ENCODE peak calls at places on chromosomes 2 and 18, in ten cellular contexts. O, Q, I, E, H, Y, L, Z, D and R are unnamed samples.

GRCh38 chr2:65576861-65577601 is 144.6 kb upstream of the SPRED2 start:
- DNase-seq in O (no peak), Q (peak; percentile 94), I (peak; percentile 95), E (peak; percentile 92), H (no peak), Y (peak; percentile 14), L (no peak), Z (no peak), D (no peak), R (no peak)

GRCh38 chr2:98381494-98381893 is 35.2 kb downstream of the CNGA3 start:
- DNase-seq in O (no peak), Q (no peak), I (no peak), E (no peak), H (no peak), Y (no peak), L (no peak), Z (no peak), D (no peak), R (no peak)

GRCh38 chr18:36511791-36512352 is 214.4 kb downstream of the FHOD3 start:
- DNase-seq in O (no peak), Q (no peak), I (no peak), E (peak; percentile 29), H (no peak), Y (no peak), L (no peak), Z (no peak), D (peak; percentile 30), R (no peak)

GRCh38 chr2:236209996-236210395 is 41.8 kb upstream of the GBX2 start:
- DNase-seq in O (no peak), Q (no peak), I (no peak), E (no peak), H (no peak), Y (no peak), L (no peak), Z (no peak), D (no peak), R (no peak)

GRCh38 chr2:217934321-217935131 is 68.3 kb downstream of the TNS1 start:
- DNase-seq in O (peak; percentile 72), Q (peak; percentile 94), I (peak; percentile 96), E (peak; percentile 98), H (no peak), Y (no peak), L (peak; percentile 60), Z (no peak), D (no peak), R (peak; percentile 49)

GRCh38 chr2:221571108-221571390 is 1.1 kb downstream of the EPHA4 start:
- DNase-seq in O (peak; percentile 33), Q (peak; percentile 35), I (peak; percentile 17), E (no peak), H (peak; percentile 19), Y (no peak), L (peak; percentile 38), Z (no peak), D (peak; percentile 21), R (no peak)

GRCh38 chr2:241636182-241636982 is 576 bp downstream of the THAP4 start:
- DNase-seq in O (peak; percentile 62), Q (peak; percentile 49), I (peak; percentile 20), E (peak; percentile 79), H (no peak), Y (peak; percentile 72), L (peak; percentile 46), Z (no peak), D (peak; percentile 70), R (no peak)

GRCh38 chr2:175206866-175207265 is 25.4 kb upstream of the ATP5MC3 start:
- DNase-seq in O (no peak), Q (no peak), I (no peak), E (no peak), H (no peak), Y (no peak), L (no peak), Z (no peak), D (no peak), R (no peak)

GRCh38 chr18:76846217-76846616 is 23.9 kb downstream of the ZNF236 start:
- DNase-seq in O (no peak), Q (no peak), I (no peak), E (no peak), H (no peak), Y (no peak), L (no peak), Z (no peak), D (no peak), R (no peak)

GRCh38 chr2:169095631-169096105 is 26.3 kb downstream of the DHRS9 start:
- DNase-seq in O (no peak), Q (peak; percentile 95), I (peak; percentile 69), E (peak; percentile 92), H (no peak), Y (peak; percentile 37), L (no peak), Z (no peak), D (no peak), R (no peak)

GRCh38 chr2:234451852-234452625 is 44.8 kb downstream of the ARL4C start:
- DNase-seq in O (no peak), Q (peak; percentile 88), I (peak; percentile 98), E (peak; percentile 92), H (no peak), Y (no peak), L (no peak), Z (no peak), D (no peak), R (no peak)

GRCh38 chr18:46519870-46520269 is 137.2 kb downstream of the LOXHD1 start:
- DNase-seq in O (no peak), Q (no peak), I (no peak), E (no peak), H (no peak), Y (no peak), L (no peak), Z (no peak), D (no peak), R (no peak)

GRCh38 chr2:23602113-23602512 is 217.1 kb downstream of the KLHL29 start:
- DNase-seq in O (peak; percentile 46), Q (peak; percentile 97), I (peak; percentile 81), E (peak; percentile 32), H (no peak), Y (no peak), L (peak; percentile 53), Z (no peak), D (no peak), R (no peak)

GRCh38 chr18:63905361-63905760 is 2.4 kb upstream of the SERPINB10 start:
- DNase-seq in O (no peak), Q (no peak), I (no peak), E (no peak), H (no peak), Y (no peak), L (no peak), Z (no peak), D (no peak), R (no peak)

GRCh38 chr2:45922577-45922988 is 271.1 kb downstream of the PRKCE start:
- DNase-seq in O (peak; percentile 81), Q (no peak), I (peak; percentile 79), E (no peak), H (no peak), Y (no peak), L (no peak), Z (no peak), D (no peak), R (no peak)